ENCODE peak calls at places on chromosomes 16 and 17, in six cellular contexts. D, F, I, U, L and Q are unnamed samples.

GRCh38 chr17:10295728-10296343 is 77.0 kb downstream of the MYH13 start:
- DNase-seq in D (peak; percentile 75), F (peak; percentile 83), I (peak; percentile 33), U (peak; percentile 44), L (peak; percentile 62), Q (peak; percentile 84)

GRCh38 chr16:53480394-53480793 is 22.6 kb downstream of the AKTIP start:
- DNase-seq in D (no peak), F (no peak), I (no peak), U (no peak), L (no peak), Q (no peak)

GRCh38 chr16:50497592-50497991 is 50.6 kb upstream of the NKD1 start:
- DNase-seq in D (no peak), F (no peak), I (peak; percentile 13), U (no peak), L (no peak), Q (no peak)

GRCh38 chr16:71499775-71500364 is 10.7 kb upstream of the ZNF19 start:
- DNase-seq in D (peak; percentile 66), F (peak; percentile 40), I (peak; percentile 66), U (no peak), L (peak; percentile 48), Q (peak; percentile 66)

GRCh38 chr17:77409282-77410161 is 268.8 kb downstream of the SEC14L1 start:
- DNase-seq in D (peak; percentile 56), F (peak; percentile 89), I (peak; percentile 58), U (no peak), L (no peak), Q (peak; percentile 84)

GRCh38 chr16:57194512-57194911 is 8.4 kb downstream of the RSPRY1 start:
- DNase-seq in D (peak; percentile 95), F (no peak), I (peak; percentile 94), U (no peak), L (no peak), Q (peak; percentile 26)

GRCh38 chr17:1873418-1873817 is 43.6 kb downstream of the RPA1 start:
- DNase-seq in D (no peak), F (no peak), I (no peak), U (no peak), L (no peak), Q (no peak)

GRCh38 chr17:63293310-63293709 is 152.8 kb downstream of the CYB561 start:
- DNase-seq in D (peak; percentile 44), F (no peak), I (peak; percentile 72), U (no peak), L (no peak), Q (no peak)

GRCh38 chr17:20059728-20060188 is 50.6 kb downstream of the SPECC1 start:
- DNase-seq in D (peak; percentile 26), F (no peak), I (peak; percentile 23), U (no peak), L (no peak), Q (no peak)

GRCh38 chr16:85256190-85256739 is 144.0 kb upstream of the CIBAR2 start:
- DNase-seq in D (no peak), F (no peak), I (no peak), U (no peak), L (no peak), Q (no peak)

GRCh38 chr17:38425048-38425447 is 3.2 kb upstream of the ARHGAP23 start:
- DNase-seq in D (no peak), F (peak; percentile 43), I (no peak), U (no peak), L (no peak), Q (no peak)

GRCh38 chr17:73571524-73572130 is 72.6 kb downstream of the SDK2 start:
- DNase-seq in D (no peak), F (no peak), I (no peak), U (no peak), L (no peak), Q (no peak)

GRCh38 chr17:44387773-44388172 is 1.7 kb downstream of the ITGA2B start:
- DNase-seq in D (no peak), F (no peak), I (no peak), U (no peak), L (no peak), Q (no peak)

GRCh38 chr16:69397821-69398521 is 12.2 kb upstream of the TERF2 start:
- DNase-seq in D (peak; percentile 92), F (peak; percentile 75), I (peak; percentile 78), U (no peak), L (no peak), Q (peak; percentile 92)

GRCh38 chr17:42334667-42335066 is 46.4 kb downstream of the STAT5A start:
- DNase-seq in D (no peak), F (no peak), I (no peak), U (no peak), L (no peak), Q (no peak)

GRCh38 chr17:4449736-4450135 is 16.0 kb downstream of the SPNS3 start:
- DNase-seq in D (no peak), F (no peak), I (no peak), U (no peak), L (no peak), Q (no peak)

GRCh38 chr17:4444782-4445473 is 11.2 kb downstream of the SPNS3 start:
- DNase-seq in D (no peak), F (no peak), I (no peak), U (no peak), L (no peak), Q (no peak)

GRCh38 chr17:4445731-4446130 is 12.0 kb downstream of the SPNS3 start:
- DNase-seq in D (no peak), F (no peak), I (no peak), U (no peak), L (no peak), Q (no peak)

GRCh38 chr17:4448197-4448980 is 14.6 kb downstream of the SPNS3 start:
- DNase-seq in D (no peak), F (no peak), I (no peak), U (no peak), L (no peak), Q (no peak)

DNA sequence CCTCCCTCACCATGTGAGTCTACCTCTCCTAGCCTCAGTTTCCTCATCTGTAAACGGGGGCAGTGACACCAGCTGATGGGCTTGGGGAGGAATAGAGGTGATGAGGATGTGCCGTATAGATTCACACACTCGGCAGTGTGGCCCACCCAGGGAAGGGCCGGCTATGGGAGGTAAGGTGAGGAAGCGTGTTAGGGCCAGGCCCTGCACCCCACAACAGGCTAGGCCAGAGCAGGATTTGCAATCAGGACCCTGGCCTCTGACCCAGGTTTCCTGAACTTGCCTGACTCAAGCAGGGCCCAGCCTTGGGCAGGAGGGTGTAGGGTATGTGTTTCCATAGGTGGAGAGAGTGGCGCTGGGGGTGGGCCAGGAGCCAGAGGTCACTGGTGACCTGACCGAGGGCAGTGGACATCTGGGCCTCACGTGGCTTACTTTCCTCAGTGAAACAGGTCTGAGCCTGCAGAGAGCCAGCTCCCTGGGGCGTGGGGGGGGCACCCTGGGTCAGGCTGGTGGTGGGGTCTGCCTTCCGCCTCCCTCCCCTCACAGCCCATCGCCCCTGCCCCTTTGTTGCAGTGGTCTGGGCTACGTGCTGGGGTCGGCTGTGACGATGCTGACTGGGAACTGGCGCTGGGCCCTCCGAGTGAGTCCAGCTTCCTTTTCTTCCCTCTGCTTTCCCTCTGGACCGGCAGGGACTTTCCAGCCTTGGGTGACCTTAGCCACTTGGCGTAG is 12.7 kb downstream of the SPNS3 start:
- DNase-seq in D (no peak), F (no peak), I (no peak), U (no peak), L (no peak), Q (no peak)
- H2BK15ac ChIP-seq in D (no peak overlapping the region), F (no peak overlapping the region), I (no peak overlapping the region), U (no peak overlapping the region), L (peak overlapping the region; percentile 67), Q (no peak overlapping the region)

GRCh38 chr16:6232060-6232459 is 1100.6 kb upstream of the RBFOX1 start:
- DNase-seq in D (no peak), F (no peak), I (no peak), U (no peak), L (no peak), Q (peak; percentile 38)
- H3K23ac ChIP-seq in D (no peak overlapping the region), F (no peak overlapping the region), I (no peak overlapping the region), U (no peak overlapping the region), L (no peak overlapping the region), Q (no peak overlapping the region)

GRCh38 chr16:11667824-11668589 is at the start of gene SNN:
- DNase-seq in D (peak; percentile 87), F (peak; percentile 81), I (peak; percentile 72), U (no peak), L (peak; percentile 85), Q (peak; percentile 92)
- H2BK15ac ChIP-seq in D (peak within 1 kb of the TSS; percentile 94), F (no peak within 1 kb of the TSS), I (peak within 1 kb of the TSS; percentile 36), U (peak within 1 kb of the TSS; percentile 99), L (peak within 1 kb of the TSS; percentile 93), Q (no peak within 1 kb of the TSS)

GRCh38 chr17:81522491-81523125 is 5.6 kb upstream of the FSCN2 start:
- DNase-seq in D (no peak), F (no peak), I (no peak), U (no peak), L (no peak), Q (no peak)

GRCh38 chr17:81518113-81518784 is 5.7 kb upstream of the ACTG1 start:
- DNase-seq in D (peak; percentile 51), F (peak; percentile 73), I (no peak), U (no peak), L (no peak), Q (peak; percentile 64)

GRCh38 chr17:81519284-81520020 is 6.9 kb upstream of the ACTG1 start:
- DNase-seq in D (no peak), F (peak; percentile 82), I (no peak), U (no peak), L (no peak), Q (peak; percentile 75)

GRCh38 chr17:81518785-81519283 is 6.2 kb upstream of the ACTG1 start:
- DNase-seq in D (no peak), F (no peak), I (no peak), U (no peak), L (no peak), Q (peak; percentile 61)

GRCh38 chr17:81520021-81520894 is 7.7 kb upstream of the ACTG1 start:
- DNase-seq in D (no peak), F (no peak), I (no peak), U (no peak), L (no peak), Q (no peak)
- H3K23ac ChIP-seq in D (no peak overlapping the region), F (no peak overlapping the region), I (peak overlapping the region; percentile 3), U (no peak overlapping the region), L (peak overlapping the region; percentile 97), Q (no peak overlapping the region)

DNA sequence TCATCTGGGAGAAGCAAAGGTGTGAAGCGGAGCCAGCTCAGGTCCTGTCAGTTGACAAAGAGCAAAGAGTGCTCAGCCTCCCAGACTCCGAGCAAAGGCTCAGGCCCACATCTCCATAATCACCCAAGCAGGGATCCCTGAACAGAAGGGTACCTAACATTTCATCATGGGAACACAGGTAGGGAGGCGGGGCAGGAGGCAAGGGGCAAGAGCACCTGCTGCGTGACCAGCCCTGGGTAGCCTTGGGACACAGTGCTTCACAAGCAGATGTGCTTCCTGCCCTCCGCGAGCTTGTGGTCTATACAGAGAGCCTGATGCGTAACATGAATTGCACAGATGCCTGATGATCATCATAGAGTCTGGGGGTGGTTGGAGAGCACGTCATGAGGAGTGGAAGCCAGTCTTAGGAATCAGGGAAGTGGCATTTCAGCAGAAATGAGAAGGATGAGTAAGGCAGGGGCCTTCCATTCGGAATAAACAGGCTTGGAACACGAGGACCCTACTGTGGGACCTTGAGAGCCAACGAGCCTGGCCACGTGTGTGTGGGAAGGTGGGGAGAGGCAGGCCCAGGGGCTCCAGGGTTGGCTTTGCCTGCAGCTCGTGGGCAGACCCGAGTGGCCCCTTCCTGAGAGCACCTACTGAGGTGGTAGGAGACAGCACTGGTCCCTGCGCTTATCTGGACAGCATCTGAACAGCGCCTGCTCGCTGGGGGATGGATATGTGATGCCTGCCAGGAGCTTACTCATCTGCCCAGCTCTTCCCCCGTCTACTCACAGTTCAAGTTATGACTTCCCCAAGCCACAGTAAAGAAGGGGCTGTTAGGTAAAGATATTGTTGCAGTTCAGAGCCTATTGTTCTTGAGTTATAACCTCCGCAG is 125.8 kb downstream of the CCDC182 start:
- DNase-seq in D (peak; percentile 40), F (no peak), I (peak; percentile 78), U (no peak), L (no peak), Q (no peak)
- H2BK15ac ChIP-seq in D (no peak overlapping the region), F (no peak overlapping the region), I (peak overlapping the region; percentile 13), U (no peak overlapping the region), L (no peak overlapping the region), Q (no peak overlapping the region)

GRCh38 chr17:67413399-67413798 is 36.3 kb downstream of the PITPNC1 start:
- DNase-seq in D (no peak), F (no peak), I (no peak), U (no peak), L (no peak), Q (no peak)
- H3K23ac ChIP-seq in D (no peak overlapping the region), F (no peak overlapping the region), I (no peak overlapping the region), U (no peak overlapping the region), L (no peak overlapping the region), Q (no peak overlapping the region)